ENCODE peak calls at places on chromosomes 11 and 22, in four cellular contexts. J, Q, D and B are unnamed samples.

GRCh38 chr11:9264381-9265210 is 554 bp downstream of the DENND5A start:
- DNase-seq in J (peak; percentile 71), Q (no peak), D (no peak), B (peak; percentile 39)

GRCh38 chr11:101008961-101009684 is 120.5 kb downstream of the PGR start:
- DNase-seq in J (no peak), Q (no peak), D (no peak), B (no peak)

GRCh38 chr22:43789452-43789851 is 22.7 kb downstream of the EFCAB6 start:
- DNase-seq in J (no peak), Q (no peak), D (no peak), B (peak; percentile 63)

GRCh38 chr11:117145393-117145761 is 1.3 kb downstream of the PAFAH1B2 start:
- DNase-seq in J (peak; percentile 64), Q (no peak), D (peak; percentile 16), B (peak; percentile 38)

GRCh38 chr22:24812950-24813349 is 6.9 kb downstream of the SGSM1 start:
- DNase-seq in J (no peak), Q (no peak), D (no peak), B (no peak)

GRCh38 chr22:20811971-20812660 is 38.2 kb downstream of the SERPIND1 start:
- DNase-seq in J (no peak), Q (no peak), D (no peak), B (no peak)

GRCh38 chr11:76803811-76804600 is 20.9 kb downstream of the TSKU start:
- DNase-seq in J (no peak), Q (no peak), D (no peak), B (peak; percentile 27)

GRCh38 chr11:35237860-35238715 is 99.1 kb downstream of the CD44 start:
- DNase-seq in J (peak; percentile 78), Q (peak; percentile 23), D (peak; percentile 47), B (no peak)

GRCh38 chr11:121544956-121545355 is 92.2 kb upstream of the SORL1-AS1 start:
- DNase-seq in J (no peak), Q (no peak), D (no peak), B (no peak)

GRCh38 chr11:72812604-72812967 is 1.6 kb upstream of the ATG16L2 start:
- DNase-seq in J (no peak), Q (no peak), D (no peak), B (peak; percentile 75)

GRCh38 chr11:90738799-90739198 is 516.0 kb upstream of the CHORDC1 start:
- DNase-seq in J (no peak), Q (no peak), D (no peak), B (no peak)

GRCh38 chr22:43894122-43894521 is 2.3 kb upstream of the PNPLA5 start:
- DNase-seq in J (no peak), Q (no peak), D (no peak), B (no peak)

GRCh38 chr22:27512283-27512761 is 289.2 kb downstream of the MN1 start:
- DNase-seq in J (no peak), Q (no peak), D (no peak), B (peak; percentile 16)

GRCh38 chr11:93704237-93704636 is 37.1 kb downstream of the TAF1D start:
- DNase-seq in J (peak; percentile 20), Q (no peak), D (peak; percentile 4), B (no peak)

GRCh38 chr11:86559311-86559945 is 113.0 kb downstream of the ME3 start:
- DNase-seq in J (no peak), Q (no peak), D (no peak), B (no peak)

GRCh38 chr11:124276081-124276480 is 19.9 kb downstream of the OR8G5 start:
- DNase-seq in J (peak; percentile 71), Q (no peak), D (no peak), B (no peak)

GRCh38 chr11:30387891-30388861 is 65.3 kb downstream of the ARL14EP start:
- DNase-seq in J (no peak), Q (no peak), D (no peak), B (no peak)

GRCh38 chr22:26436903-26437515 is 7.9 kb downstream of the ASPHD2 start:
- DNase-seq in J (no peak), Q (no peak), D (no peak), B (no peak)

GRCh38 chr11:45801723-45802315 is 3.1 kb upstream of the SLC35C1 start:
- DNase-seq in J (no peak), Q (no peak), D (no peak), B (no peak)

GRCh38 chr22:21766933-21767462 is 31.4 kb upstream of the YPEL1 start:
- DNase-seq in J (peak; percentile 31), Q (no peak), D (no peak), B (no peak)

GRCh38 chr22:38129021-38129420 is 18.5 kb upstream of the BAIAP2L2 start:
- DNase-seq in J (no peak), Q (no peak), D (no peak), B (no peak)

GRCh38 chr11:115941481-115941993 is 437.3 kb upstream of the CADM1 start:
- DNase-seq in J (peak; percentile 41), Q (no peak), D (no peak), B (no peak)

GRCh38 chr11:65436412-65437032 is 13.9 kb downstream of the NEAT1 start:
- DNase-seq in J (peak; percentile 23), Q (no peak), D (no peak), B (no peak)

GRCh38 chr22:22786301-22787115 is 101.1 kb upstream of the IGLL5 start:
- DNase-seq in J (no peak), Q (no peak), D (peak; percentile 20), B (no peak)

GRCh38 chr11:5726351-5726750 is 9.9 kb upstream of the OR56B1 start:
- DNase-seq in J (no peak), Q (no peak), D (no peak), B (no peak)

GRCh38 chr11:28529540-28530410 is 421.6 kb downstream of the METTL15 start:
- DNase-seq in J (peak; percentile 36), Q (no peak), D (peak; percentile 50), B (peak; percentile 40)

GRCh38 chr22:49481651-49482399 is 345.8 kb downstream of the BRD1 start:
- DNase-seq in J (no peak), Q (no peak), D (no peak), B (no peak)

GRCh38 chr22:39299829-39300178 is 19.6 kb downstream of the RPL3 start:
- DNase-seq in J (no peak), Q (no peak), D (no peak), B (peak; percentile 64)

GRCh38 chr11:65546217-65546958 is 11.8 kb downstream of the LTBP3 start:
- DNase-seq in J (peak; percentile 95), Q (no peak), D (peak; percentile 75), B (peak; percentile 55)

GRCh38 chr11:126229782-126230540 is 18.4 kb downstream of the FAM118B start:
- DNase-seq in J (no peak), Q (no peak), D (no peak), B (no peak)

GRCh38 chr11:101913631-101914030 is 1.2 kb upstream of the CEP126 start:
- DNase-seq in J (no peak), Q (no peak), D (no peak), B (no peak)

GRCh38 chr11:68438658-68439259 is 21.8 kb upstream of the PPP6R3 start:
- DNase-seq in J (no peak), Q (no peak), D (no peak), B (no peak)

GRCh38 chr22:33758961-33759360 is 161.3 kb downstream of the LARGE1 start:
- DNase-seq in J (no peak), Q (no peak), D (no peak), B (no peak)

GRCh38 chr11:121928597-121929580 is 187.1 kb downstream of the BLID start:
- DNase-seq in J (no peak), Q (no peak), D (peak; percentile 85), B (no peak)

DNA sequence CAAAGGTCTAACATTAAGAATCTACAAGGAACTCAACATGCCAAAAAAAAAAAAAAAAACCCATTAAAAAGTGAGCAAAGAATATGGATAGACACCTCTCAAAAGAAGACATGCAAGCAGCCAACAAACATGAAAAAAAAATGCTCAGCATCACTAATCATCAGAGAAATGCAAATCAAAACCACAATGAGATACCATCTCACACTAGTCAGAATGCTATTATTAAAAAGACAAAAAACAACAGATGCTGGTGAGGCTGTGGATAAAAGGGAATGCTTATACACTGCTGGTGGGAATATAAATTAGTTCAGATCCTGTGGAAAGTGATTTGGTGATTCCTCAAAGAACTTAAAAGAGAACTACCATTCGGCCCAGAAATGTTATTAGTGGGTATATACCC is 257.7 kb upstream of the PLET1 start:
- DNase-seq in J (no peak), Q (no peak), D (no peak), B (no peak)
- TF ChIP-seq RNF2 in J (no peak), Q (no peak), D (no peak), B (no peak)

DNA sequence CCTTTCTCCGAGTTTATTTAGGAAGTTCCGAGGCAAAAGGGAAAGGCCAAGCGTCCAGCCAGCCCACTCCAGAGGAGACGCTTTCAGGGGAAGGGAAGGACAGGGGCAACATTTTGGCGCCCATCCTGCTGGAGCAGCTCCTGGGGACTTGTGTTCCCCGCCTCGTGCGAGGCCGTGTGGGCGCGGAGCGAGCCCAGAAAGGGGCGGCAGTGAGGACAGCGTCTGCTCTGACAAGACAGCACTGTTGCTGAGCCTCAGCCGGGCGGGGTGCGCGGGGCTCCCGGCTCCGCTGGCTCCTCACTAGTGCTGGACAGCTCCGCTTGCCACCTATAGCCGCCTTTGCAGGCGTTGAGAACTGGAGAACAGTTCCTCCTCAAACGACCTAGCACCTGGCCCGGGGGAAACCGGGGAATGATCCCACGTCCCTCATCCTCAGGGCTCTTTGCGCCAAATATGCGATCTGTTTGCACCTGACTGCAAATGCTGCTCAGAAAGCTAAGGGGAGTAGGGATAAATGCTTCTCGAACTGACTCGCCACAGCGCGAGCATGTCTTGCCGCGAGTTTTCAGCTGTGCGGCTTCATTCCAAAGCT is 722 bp upstream of the GUCY1A2 start:
- DNase-seq in J (peak; percentile 7), Q (no peak), D (peak; percentile 20), B (peak; percentile 32)
- TF ChIP-seq RNF2 in J (no peak), Q (no peak), D (no peak), B (no peak)

DNA sequence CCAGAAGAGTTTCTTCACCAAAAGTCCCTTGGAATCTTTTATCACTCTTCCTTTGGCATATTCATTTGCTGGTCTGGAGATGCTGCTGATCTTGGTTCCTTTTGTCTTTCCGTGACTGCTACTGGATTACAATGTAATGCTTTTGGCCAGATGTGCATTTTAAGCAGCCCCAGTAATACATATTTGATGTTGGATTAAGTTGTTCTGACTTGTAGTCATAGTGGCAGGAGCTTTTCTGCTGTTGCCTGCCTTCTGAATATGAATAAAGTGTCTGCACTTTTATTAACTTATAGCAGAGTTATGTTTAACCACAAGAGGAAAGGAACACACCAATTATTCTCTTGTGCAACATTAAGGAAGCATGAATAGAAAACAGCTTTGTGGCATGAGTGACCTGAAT is 360.0 kb upstream of the DDI1 start:
- DNase-seq in J (no peak), Q (no peak), D (no peak), B (no peak)
- TF ChIP-seq RNF2 in J (no peak), Q (no peak), D (no peak), B (no peak)

GRCh38 chr11:130157111-130157510 is 2.5 kb upstream of the ST14 start:
- DNase-seq in J (peak; percentile 23), Q (no peak), D (no peak), B (no peak)

GRCh38 chr11:130159657-130160459 is at the start of gene ST14:
- DNase-seq in J (no peak), Q (no peak), D (no peak), B (no peak)

GRCh38 chr11:130157840-130158239 is 1.7 kb upstream of the ST14 start:
- DNase-seq in J (no peak), Q (no peak), D (no peak), B (no peak)

GRCh38 chr11:130160460-130161090 is 993 bp downstream of the ST14 start:
- DNase-seq in J (no peak), Q (no peak), D (no peak), B (no peak)

GRCh38 chr11:130159139-130159538 is 443 bp upstream of the ST14 start:
- DNase-seq in J (no peak), Q (no peak), D (no peak), B (no peak)
- TF ChIP-seq RNF2 in J (no peak), Q (no peak), D (no peak), B (no peak)